ENCODE peak calls at places on chromosomes 2 and 18, in four cellular contexts. O is K562, N is IMR-90, I is GM12878. T is an unnamed sample.

GRCh38 chr18:13392029-13392750 is 173.6 kb downstream of the LDLRAD4 start:
- DNase-seq in O (no peak), N (no peak), I (no peak), T (no peak)

GRCh38 chr2:29485631-29486030 is 370.4 kb downstream of the CLIP4 start:
- DNase-seq in O (no peak), N (no peak), I (no peak), T (no peak)

GRCh38 chr18:8051388-8051787 is 484.3 kb downstream of the PTPRM start:
- DNase-seq in O (no peak), N (peak; percentile 17), I (no peak), T (no peak)

GRCh38 chr18:50665519-50665918 is 105.6 kb downstream of the MAPK4 start:
- DNase-seq in O (no peak), N (no peak), I (no peak), T (no peak)

GRCh38 chr2:96933528-96933927 is 52.9 kb downstream of the FAM178B start:
- DNase-seq in O (no peak), N (no peak), I (no peak), T (no peak)

GRCh38 chr2:211957799-211958198 is 580.8 kb downstream of the ERBB4 start:
- DNase-seq in O (no peak), N (no peak), I (peak; percentile 17), T (no peak)

GRCh38 chr2:186962085-186962747 is 113.2 kb upstream of the ZSWIM2 start:
- DNase-seq in O (no peak), N (no peak), I (no peak), T (no peak)

GRCh38 chr2:241924909-241925250 is 55.4 kb downstream of the RTP5 start:
- DNase-seq in O (no peak), N (no peak), I (no peak), T (no peak)

GRCh38 chr2:85236107-85236506 is 91.7 kb downstream of the TGOLN2 start:
- DNase-seq in O (no peak), N (no peak), I (no peak), T (no peak)

GRCh38 chr2:189394525-189394924 is 46.7 kb upstream of the WDR75 start:
- DNase-seq in O (no peak), N (no peak), I (no peak), T (no peak)

GRCh38 chr2:22167256-22167655 is 1043.5 kb downstream of the TDRD15 start:
- DNase-seq in O (no peak), N (no peak), I (no peak), T (no peak)

GRCh38 chr2:97935719-97936161 is 60.0 kb downstream of the TMEM131 start:
- DNase-seq in O (peak; percentile 40), N (peak; percentile 72), I (no peak), T (no peak)

GRCh38 chr2:117087565-117088291 is 726.8 kb upstream of the DDX18 start:
- DNase-seq in O (no peak), N (no peak), I (no peak), T (no peak)

GRCh38 chr2:158315000-158315399 is 141.6 kb downstream of the CCDC148 start:
- DNase-seq in O (no peak), N (no peak), I (no peak), T (no peak)

GRCh38 chr2:63849381-63850203 is 7.9 kb downstream of the UGP2 start:
- DNase-seq in O (no peak), N (no peak), I (no peak), T (no peak)

GRCh38 chr2:189527812-189528591 is 52.6 kb downstream of the SLC40A1 start:
- DNase-seq in O (no peak), N (no peak), I (no peak), T (peak; percentile 29)

GRCh38 chr18:70420151-70420898 is 131.5 kb downstream of the SOCS6 start:
- DNase-seq in O (no peak), N (peak; percentile 71), I (no peak), T (peak; percentile 51)

GRCh38 chr2:140108706-140109472 is 1328.7 kb upstream of the NXPH2 start:
- DNase-seq in O (no peak), N (no peak), I (no peak), T (no peak)

GRCh38 chr2:17594533-17595391 is 54.3 kb downstream of the VSNL1 start:
- DNase-seq in O (no peak), N (peak; percentile 50), I (no peak), T (no peak)

GRCh38 chr2:172095146-172095904 is 7.4 kb downstream of the DLX2 start:
- DNase-seq in O (no peak), N (peak; percentile 78), I (no peak), T (peak; percentile 37)

GRCh38 chr18:5103693-5104092 is 93.4 kb downstream of the AKAIN1 start:
- DNase-seq in O (no peak), N (no peak), I (no peak), T (no peak)

GRCh38 chr2:234969329-234970157 is 17.7 kb downstream of the SH3BP4 start:
- DNase-seq in O (no peak), N (no peak), I (no peak), T (peak; percentile 43)
- H3K4me3 ChIP-seq in O (no peak overlapping the region), N (no peak overlapping the region), I (no peak overlapping the region), T (no peak overlapping the region)

DNA sequence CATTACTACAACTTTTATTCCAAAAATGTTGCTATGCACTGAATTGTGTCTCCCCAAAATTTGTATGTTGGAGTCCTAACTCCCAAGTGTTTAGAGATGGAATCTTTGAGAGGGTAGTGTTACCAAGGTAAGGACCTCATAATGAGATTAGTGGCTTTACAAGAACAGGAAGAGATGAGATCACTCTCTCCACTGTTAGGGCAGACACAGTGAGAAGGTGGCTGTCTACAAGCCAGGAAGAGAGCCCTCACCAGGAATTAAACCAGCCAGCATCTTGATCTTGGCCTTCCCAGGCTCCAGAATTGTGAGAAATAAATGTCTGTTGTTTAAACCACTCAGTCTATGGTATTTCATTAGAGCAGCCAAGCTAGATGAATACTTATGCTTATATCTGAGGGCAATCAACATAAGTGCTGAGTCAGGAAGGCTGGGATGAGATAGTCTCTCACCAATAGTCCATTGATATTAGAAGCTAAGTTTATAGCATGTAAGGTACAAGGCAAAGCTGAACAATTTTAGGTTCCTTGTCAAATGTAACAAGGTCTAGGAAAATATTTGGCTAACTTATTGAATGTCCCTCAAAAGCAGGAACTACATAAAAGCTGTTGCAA is 317.6 kb upstream of the REG3G start:
- DNase-seq in O (no peak), N (no peak), I (no peak), T (no peak)
- TF ChIP-seq FOS in O (no peak), N (no peak), I (no peak), T (no peak)

DNA sequence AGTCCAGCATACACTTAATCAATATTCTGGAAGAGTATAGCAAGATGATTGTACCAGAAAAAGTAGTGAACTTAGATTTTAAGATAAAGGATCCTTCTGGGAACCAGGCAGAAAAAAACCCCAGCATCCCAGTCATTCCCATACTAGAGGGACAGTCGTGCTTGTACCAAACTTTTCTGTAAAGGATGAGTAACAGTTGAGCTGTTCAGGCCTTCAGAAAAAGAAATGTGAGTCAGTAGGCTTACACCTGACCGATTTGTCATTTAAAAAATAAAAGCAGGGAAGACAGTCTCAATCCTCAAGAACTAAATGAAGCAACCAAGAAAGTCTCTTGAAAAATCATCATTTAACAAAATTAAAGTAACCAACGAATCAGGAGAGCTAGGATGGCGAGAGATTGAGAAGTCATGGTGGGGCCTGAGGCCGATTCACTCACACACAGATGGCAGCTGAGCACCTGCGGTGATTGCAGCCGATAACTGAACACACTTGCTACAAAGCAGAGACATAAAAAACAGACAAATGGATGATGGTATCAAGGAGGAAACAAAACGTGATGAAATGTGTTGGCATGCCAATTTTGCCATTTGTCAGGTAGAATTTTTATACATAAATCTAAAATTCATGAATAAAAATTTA is 170.0 kb upstream of the ALKAL2 start:
- DNase-seq in O (no peak), N (no peak), I (no peak), T (no peak)
- H3K4me3 ChIP-seq in O (no peak overlapping the region), N (no peak overlapping the region), I (no peak overlapping the region), T (no peak overlapping the region)

DNA sequence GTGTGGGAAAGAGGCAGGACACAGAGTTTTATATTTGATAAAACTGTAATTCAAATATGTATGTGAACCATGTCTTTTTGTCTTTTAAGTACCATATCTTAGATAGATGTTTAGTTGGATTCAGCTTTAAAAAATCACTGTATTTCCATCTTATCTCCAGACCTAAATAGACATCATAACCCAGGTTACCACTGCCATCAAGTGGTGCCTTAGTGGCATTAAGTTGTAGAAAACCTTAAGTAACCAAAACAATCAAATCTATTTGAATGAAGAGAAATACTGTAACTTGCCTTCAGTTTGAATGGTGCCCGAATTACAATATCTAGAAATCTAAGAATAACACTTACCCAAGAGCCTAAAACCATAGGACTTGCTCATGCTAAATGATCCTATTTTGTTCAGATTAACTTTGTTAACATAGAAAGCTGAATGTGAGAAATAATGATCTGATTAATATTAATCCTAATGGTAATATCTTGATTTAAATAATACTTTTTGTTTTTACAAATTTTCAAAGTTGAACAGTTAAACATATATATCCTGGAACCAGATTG is 92.5 kb upstream of the MAP2 start:
- DNase-seq in O (no peak), N (peak; percentile 28), I (no peak), T (peak; percentile 43)
- TF ChIP-seq FOS in O (no peak), N (no peak), I (no peak), T (no peak)

DNA sequence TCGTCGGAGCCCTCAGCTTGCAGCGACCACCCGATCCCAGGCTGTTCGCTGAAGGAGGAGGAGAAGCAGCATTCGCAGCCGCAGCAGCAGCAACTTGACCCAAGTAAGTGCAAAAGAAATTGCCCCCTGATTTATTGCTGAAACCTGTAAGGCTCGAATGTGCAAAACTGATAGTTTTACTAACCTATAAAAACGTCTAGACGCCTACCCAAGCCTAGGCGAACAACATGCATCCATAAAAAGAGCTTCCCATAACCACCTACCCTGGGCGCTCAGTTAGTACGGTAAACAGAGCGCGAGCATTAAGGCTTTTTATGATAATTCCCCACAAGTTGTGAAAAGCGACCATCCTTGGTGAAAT is 944 bp downstream of the HOXD9 start:
- DNase-seq in O (no peak), N (no peak), I (no peak), T (no peak)
- H3K4me3 ChIP-seq in O (no peak overlapping the region), N (no peak overlapping the region), I (no peak overlapping the region), T (peak overlapping the region; percentile 77)

GRCh38 chr18:79940814-79941472 is 10.5 kb downstream of the SLC66A2 start:
- DNase-seq in O (no peak), N (no peak), I (no peak), T (no peak)

GRCh38 chr18:79941473-79942119 is 9.9 kb downstream of the SLC66A2 start:
- DNase-seq in O (no peak), N (no peak), I (no peak), T (no peak)

GRCh38 chr18:79942211-79942610 is 9.2 kb downstream of the SLC66A2 start:
- DNase-seq in O (no peak), N (no peak), I (no peak), T (no peak)

GRCh38 chr18:79939096-79939495 is 12.4 kb downstream of the SLC66A2 start:
- DNase-seq in O (no peak), N (no peak), I (no peak), T (no peak)

GRCh38 chr18:79940126-79940813 is 11.2 kb downstream of the SLC66A2 start:
- DNase-seq in O (no peak), N (no peak), I (no peak), T (no peak)
- TF ChIP-seq FOS in O (no peak), N (no peak), I (no peak), T (no peak)

GRCh38 chr18:46095532-46095931 is 2.6 kb downstream of the ATP5F1A start:
- DNase-seq in O (no peak), N (no peak), I (no peak), T (no peak)
- H3K4me3 ChIP-seq in O (no peak overlapping the region), N (no peak overlapping the region), I (peak overlapping the region; percentile 75), T (no peak overlapping the region)

T was measured in endothelial cell of umbilical vein.